ENCODE peak calls at places on chromosomes 7 and 10, in four cellular contexts. One of them, this sample, is unnamed.

GRCh38 chr7:80884511-80885195 is 34.2 kb downstream of the SEMA3C start:
- DNase-seq in AG08395: no peak
- DNase-seq in CD4-positive, alpha-beta T cell: no peak
- DNase-seq in NCI-H2081 treated with DMSO at 0.1 percent for 48 hours: no peak
- DNase-seq in this sample: no peak

GRCh38 chr7:80186721-80187120 is 52.1 kb downstream of the GNAI1 start:
- DNase-seq in AG08395: no peak
- DNase-seq in CD4-positive, alpha-beta T cell: no peak
- DNase-seq in NCI-H2081 treated with DMSO at 0.1 percent for 48 hours: peak; percentile 12
- DNase-seq in this sample: no peak

GRCh38 chr10:102408728-102409603 is 9.6 kb downstream of the PSD start:
- DNase-seq in AG08395: peak; percentile 19
- DNase-seq in CD4-positive, alpha-beta T cell: peak; percentile 75
- DNase-seq in NCI-H2081 treated with DMSO at 0.1 percent for 48 hours: no peak
- DNase-seq in this sample: peak; percentile 44

GRCh38 chr7:131546583-131547111 is 9.8 kb downstream of the PODXL start:
- DNase-seq in AG08395: no peak
- DNase-seq in CD4-positive, alpha-beta T cell: peak; percentile 15
- DNase-seq in NCI-H2081 treated with DMSO at 0.1 percent for 48 hours: no peak
- DNase-seq in this sample: no peak

GRCh38 chr7:158375034-158375433 is 212.6 kb downstream of the PTPRN2 start:
- DNase-seq in AG08395: no peak
- DNase-seq in CD4-positive, alpha-beta T cell: no peak
- DNase-seq in NCI-H2081 treated with DMSO at 0.1 percent for 48 hours: no peak
- DNase-seq in this sample: no peak

GRCh38 chr7:28037220-28038010 is 143.2 kb downstream of the JAZF1 start:
- DNase-seq in AG08395: peak; percentile 78
- DNase-seq in CD4-positive, alpha-beta T cell: no peak
- DNase-seq in NCI-H2081 treated with DMSO at 0.1 percent for 48 hours: no peak
- DNase-seq in this sample: no peak

GRCh38 chr7:99109108-99110051 is 34.5 kb downstream of the SMURF1 start:
- DNase-seq in AG08395: no peak
- DNase-seq in CD4-positive, alpha-beta T cell: no peak
- DNase-seq in NCI-H2081 treated with DMSO at 0.1 percent for 48 hours: no peak
- DNase-seq in this sample: no peak

GRCh38 chr10:60042262-60042661 is 135.9 kb upstream of the CCDC6 start:
- DNase-seq in AG08395: no peak
- DNase-seq in CD4-positive, alpha-beta T cell: no peak
- DNase-seq in NCI-H2081 treated with DMSO at 0.1 percent for 48 hours: peak; percentile 8
- DNase-seq in this sample: no peak

GRCh38 chr7:50213622-50214017 is 90.9 kb upstream of the IKZF1 start:
- DNase-seq in AG08395: no peak
- DNase-seq in CD4-positive, alpha-beta T cell: no peak
- DNase-seq in NCI-H2081 treated with DMSO at 0.1 percent for 48 hours: no peak
- DNase-seq in this sample: no peak

GRCh38 chr7:142620375-142620774 is 128.9 kb upstream of the PRSS1 start:
- DNase-seq in AG08395: no peak
- DNase-seq in CD4-positive, alpha-beta T cell: no peak
- DNase-seq in NCI-H2081 treated with DMSO at 0.1 percent for 48 hours: no peak
- DNase-seq in this sample: no peak

GRCh38 chr7:68031180-68031943 is 1034.7 kb downstream of the TYW1 start:
- DNase-seq in AG08395: no peak
- DNase-seq in CD4-positive, alpha-beta T cell: no peak
- DNase-seq in NCI-H2081 treated with DMSO at 0.1 percent for 48 hours: no peak
- DNase-seq in this sample: no peak

GRCh38 chr10:93154531-93154930 is 80.8 kb downstream of the CYP26A1 start:
- DNase-seq in AG08395: no peak
- DNase-seq in CD4-positive, alpha-beta T cell: no peak
- DNase-seq in NCI-H2081 treated with DMSO at 0.1 percent for 48 hours: no peak
- DNase-seq in this sample: no peak

GRCh38 chr7:66099232-66099550 is 15.5 kb upstream of the CRCP start:
- DNase-seq in AG08395: no peak
- DNase-seq in CD4-positive, alpha-beta T cell: no peak
- DNase-seq in NCI-H2081 treated with DMSO at 0.1 percent for 48 hours: no peak
- DNase-seq in this sample: no peak

GRCh38 chr10:71211759-71212248 is 566 bp upstream of the UNC5B start:
- DNase-seq in AG08395: no peak
- DNase-seq in CD4-positive, alpha-beta T cell: no peak
- DNase-seq in NCI-H2081 treated with DMSO at 0.1 percent for 48 hours: no peak
- DNase-seq in this sample: no peak

GRCh38 chr7:140639366-140640053 is 1.1 kb downstream of the DENND2A start:
- DNase-seq in AG08395: peak; percentile 36
- DNase-seq in CD4-positive, alpha-beta T cell: no peak
- DNase-seq in NCI-H2081 treated with DMSO at 0.1 percent for 48 hours: no peak
- DNase-seq in this sample: no peak

GRCh38 chr10:61283489-61284221 is 169.5 kb downstream of the TMEM26 start:
- DNase-seq in AG08395: no peak
- DNase-seq in CD4-positive, alpha-beta T cell: no peak
- DNase-seq in NCI-H2081 treated with DMSO at 0.1 percent for 48 hours: no peak
- DNase-seq in this sample: no peak

GRCh38 chr10:126160971-126161630 is 227.2 kb downstream of the ADAM12 start:
- DNase-seq in AG08395: no peak
- DNase-seq in CD4-positive, alpha-beta T cell: no peak
- DNase-seq in NCI-H2081 treated with DMSO at 0.1 percent for 48 hours: no peak
- DNase-seq in this sample: no peak

GRCh38 chr7:100433592-100434296 is 2.6 kb downstream of the PPP1R35 start:
- DNase-seq in AG08395: no peak
- DNase-seq in CD4-positive, alpha-beta T cell: no peak
- DNase-seq in NCI-H2081 treated with DMSO at 0.1 percent for 48 hours: no peak
- DNase-seq in this sample: no peak

GRCh38 chr7:85828654-85829053 is 641.8 kb upstream of the SEMA3D start:
- DNase-seq in AG08395: no peak
- DNase-seq in CD4-positive, alpha-beta T cell: no peak
- DNase-seq in NCI-H2081 treated with DMSO at 0.1 percent for 48 hours: no peak
- DNase-seq in this sample: no peak

GRCh38 chr10:29140991-29141390 is 147.9 kb upstream of the LYZL1 start:
- DNase-seq in AG08395: peak; percentile 87
- DNase-seq in CD4-positive, alpha-beta T cell: no peak
- DNase-seq in NCI-H2081 treated with DMSO at 0.1 percent for 48 hours: no peak
- DNase-seq in this sample: no peak

GRCh38 chr7:24788956-24789576 is 31.8 kb upstream of the GSDME start:
- DNase-seq in AG08395: no peak
- DNase-seq in CD4-positive, alpha-beta T cell: no peak
- DNase-seq in NCI-H2081 treated with DMSO at 0.1 percent for 48 hours: no peak
- DNase-seq in this sample: no peak

GRCh38 chr10:72564596-72564995 is 61.3 kb downstream of the MICU1 start:
- DNase-seq in AG08395: peak; percentile 86
- DNase-seq in CD4-positive, alpha-beta T cell: no peak
- DNase-seq in NCI-H2081 treated with DMSO at 0.1 percent for 48 hours: no peak
- DNase-seq in this sample: no peak

GRCh38 chr7:137762334-137762733 is 84.4 kb downstream of the DGKI start:
- DNase-seq in AG08395: no peak
- DNase-seq in CD4-positive, alpha-beta T cell: no peak
- DNase-seq in NCI-H2081 treated with DMSO at 0.1 percent for 48 hours: no peak
- DNase-seq in this sample: no peak

GRCh38 chr7:431658-432111 is 88.0 kb downstream of the PDGFA start:
- DNase-seq in AG08395: no peak
- DNase-seq in CD4-positive, alpha-beta T cell: no peak
- DNase-seq in NCI-H2081 treated with DMSO at 0.1 percent for 48 hours: no peak
- DNase-seq in this sample: no peak